ENCODE peak calls at places on chromosomes 16 and 17, in four cellular contexts. One of them, this sample, is unnamed. For H3K9me3, the result is how much of the 10 kb centered on the place peaks cover.

GRCh38 chr17:77443743-77444260 is 303.0 kb downstream of the SEC14L1 start:
- DNase-seq in prostate gland: no peak
- DNase-seq in CD8-positive, alpha-beta T cell: no peak
- DNase-seq in right lobe of liver: no peak
- DNase-seq in this sample: no peak

GRCh38 chr17:11948791-11949190 is 48.5 kb downstream of the ZNF18 start:
- DNase-seq in prostate gland: peak
- DNase-seq in CD8-positive, alpha-beta T cell: no peak
- DNase-seq in right lobe of liver: no peak
- DNase-seq in this sample: no peak

GRCh38 chr17:1737531-1738291 is 5.0 kb upstream of the SERPINF2 start:
- DNase-seq in prostate gland: no peak
- DNase-seq in CD8-positive, alpha-beta T cell: no peak
- DNase-seq in right lobe of liver: no peak
- DNase-seq in this sample: no peak

GRCh38 chr16:51245306-51245705 is 94.2 kb upstream of the SALL1 start:
- DNase-seq in prostate gland: no peak
- DNase-seq in CD8-positive, alpha-beta T cell: no peak
- DNase-seq in right lobe of liver: no peak
- DNase-seq in this sample: no peak

GRCh38 chr16:27109666-27110523 is 43.2 kb downstream of the C16orf82 start:
- DNase-seq in prostate gland: peak
- DNase-seq in CD8-positive, alpha-beta T cell: peak
- DNase-seq in right lobe of liver: peak
- DNase-seq in this sample: peak

GRCh38 chr17:31068291-31068690 is 26.5 kb upstream of the NF1 start:
- DNase-seq in prostate gland: no peak
- DNase-seq in CD8-positive, alpha-beta T cell: peak
- DNase-seq in right lobe of liver: peak
- DNase-seq in this sample: peak

GRCh38 chr17:3723556-3724372 is at the start of gene HASPIN:
- DNase-seq in prostate gland: peak
- DNase-seq in CD8-positive, alpha-beta T cell: peak
- DNase-seq in right lobe of liver: peak
- DNase-seq in this sample: peak

GRCh38 chr16:65012357-65012756 is 109.5 kb downstream of the CDH11 start:
- DNase-seq in prostate gland: no peak
- DNase-seq in CD8-positive, alpha-beta T cell: no peak
- DNase-seq in right lobe of liver: no peak
- DNase-seq in this sample: no peak

GRCh38 chr17:63626551-63627228 is 4.5 kb downstream of the MAP3K3 start:
- DNase-seq in prostate gland: no peak
- DNase-seq in CD8-positive, alpha-beta T cell: no peak
- DNase-seq in right lobe of liver: no peak
- DNase-seq in this sample: no peak

GRCh38 chr17:79231766-79232287 is 157.2 kb downstream of the ENGASE start:
- DNase-seq in prostate gland: no peak
- DNase-seq in CD8-positive, alpha-beta T cell: no peak
- DNase-seq in right lobe of liver: no peak
- DNase-seq in this sample: no peak

GRCh38 chr16:72976747-72977064 is 71.2 kb downstream of the ZFHX3 start:
- DNase-seq in prostate gland: no peak
- DNase-seq in CD8-positive, alpha-beta T cell: no peak
- DNase-seq in right lobe of liver: no peak
- DNase-seq in this sample: no peak

GRCh38 chr16:23803591-23804123 is 32.1 kb upstream of the PRKCB start:
- DNase-seq in prostate gland: peak
- DNase-seq in CD8-positive, alpha-beta T cell: peak
- DNase-seq in right lobe of liver: peak
- DNase-seq in this sample: peak

GRCh38 chr16:28580726-28581315 is 16.0 kb downstream of the SULT1A2 start:
- DNase-seq in prostate gland: no peak
- DNase-seq in CD8-positive, alpha-beta T cell: no peak
- DNase-seq in right lobe of liver: no peak
- DNase-seq in this sample: no peak

GRCh38 chr16:26175944-26176343 is 484.2 kb downstream of the HS3ST4 start:
- DNase-seq in prostate gland: no peak
- DNase-seq in CD8-positive, alpha-beta T cell: no peak
- DNase-seq in right lobe of liver: no peak
- DNase-seq in this sample: no peak

GRCh38 chr17:5097101-5097834 is 14.4 kb downstream of the ZNF232 start:
- DNase-seq in prostate gland: peak
- DNase-seq in CD8-positive, alpha-beta T cell: peak
- DNase-seq in right lobe of liver: peak
- DNase-seq in this sample: peak

GRCh38 chr17:5092139-5093010 is 14.1 kb downstream of the ZFP3 start:
- DNase-seq in prostate gland: no peak
- DNase-seq in CD8-positive, alpha-beta T cell: no peak
- DNase-seq in right lobe of liver: no peak
- DNase-seq in this sample: no peak
- H3K9me3 ChIP-seq in prostate gland: under half
- H3K9me3 ChIP-seq in CD8-positive, alpha-beta T cell: half or more
- H3K9me3 ChIP-seq in right lobe of liver: under half
- H3K9me3 ChIP-seq in this sample: half or more

DNA sequence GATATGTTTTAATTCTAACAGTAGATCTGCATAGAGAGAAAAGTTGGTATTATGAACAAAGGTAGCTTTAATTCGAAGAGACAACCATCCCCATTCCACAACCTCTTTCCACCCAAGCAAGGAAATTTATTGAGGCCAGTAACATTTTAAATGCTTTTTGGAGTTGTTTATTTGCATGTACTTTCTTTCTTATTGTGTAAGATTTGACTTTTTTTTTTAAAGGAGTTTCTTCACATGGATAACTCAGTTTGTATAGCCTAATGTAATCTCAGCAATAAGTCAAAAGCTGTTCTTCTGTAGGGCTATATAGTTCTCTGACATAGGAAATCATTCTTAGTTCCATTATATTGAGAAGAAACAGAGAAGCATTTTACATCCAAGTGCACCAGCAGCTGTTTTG is 163.3 kb downstream of the PRKCA start:
- DNase-seq in prostate gland: no peak
- DNase-seq in CD8-positive, alpha-beta T cell: no peak
- DNase-seq in right lobe of liver: no peak
- DNase-seq in this sample: no peak
- TF ChIP-seq CTCF in prostate gland: no peak
- TF ChIP-seq CTCF in CD8-positive, alpha-beta T cell: no peak
- TF ChIP-seq CTCF in right lobe of liver: no peak
- TF ChIP-seq CTCF in this sample: no peak

GRCh38 chr16:35449663-35450062 is 1990.3 kb downstream of the TP53TG3F start:
- DNase-seq in prostate gland: peak
- DNase-seq in CD8-positive, alpha-beta T cell: no peak
- DNase-seq in right lobe of liver: no peak
- DNase-seq in this sample: no peak
- H3K9me3 ChIP-seq in prostate gland: under half
- H3K9me3 ChIP-seq in CD8-positive, alpha-beta T cell: under half
- H3K9me3 ChIP-seq in right lobe of liver: under half
- H3K9me3 ChIP-seq in this sample: under half

DNA sequence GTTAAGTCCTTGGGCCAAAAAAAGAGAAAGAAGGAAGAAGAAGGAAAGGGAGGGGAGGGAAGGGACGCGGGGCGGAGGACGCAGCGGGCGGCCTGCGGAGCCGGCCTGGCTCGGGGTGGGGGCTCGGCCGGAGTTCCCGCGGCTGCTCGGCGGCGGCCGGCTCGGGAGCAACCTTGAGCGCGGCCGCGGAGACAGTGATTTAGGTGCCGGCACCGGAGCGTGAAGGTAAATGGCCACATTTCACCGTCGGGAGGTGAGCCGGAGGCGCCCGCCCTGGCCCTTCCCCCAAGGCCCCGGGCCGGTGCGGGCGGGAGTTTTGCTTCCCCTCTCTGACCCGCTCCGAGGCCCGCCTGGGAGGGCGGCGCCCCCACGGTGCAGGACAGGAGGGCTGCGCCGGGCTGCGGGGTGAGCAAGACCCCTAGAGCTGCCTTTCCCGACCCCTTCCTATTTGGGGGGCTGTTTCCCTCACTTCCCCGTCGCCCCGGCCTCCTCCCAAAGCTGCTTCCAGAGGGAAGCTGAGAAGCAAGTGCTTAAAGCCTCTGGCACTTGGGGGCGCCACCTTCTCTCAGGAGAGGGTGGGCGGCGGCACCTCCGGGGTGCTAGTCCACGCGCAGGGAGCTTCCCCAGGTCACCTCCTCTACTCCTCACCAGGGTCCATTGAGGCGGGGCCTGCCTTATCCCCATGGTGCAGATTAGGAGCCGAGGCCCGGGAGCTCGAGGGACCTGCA is 56.5 kb downstream of the MRM1 start:
- DNase-seq in prostate gland: no peak
- DNase-seq in CD8-positive, alpha-beta T cell: peak
- DNase-seq in right lobe of liver: no peak
- DNase-seq in this sample: no peak
- TF ChIP-seq CTCF in prostate gland: no peak
- TF ChIP-seq CTCF in CD8-positive, alpha-beta T cell: no peak
- TF ChIP-seq CTCF in right lobe of liver: no peak
- TF ChIP-seq CTCF in this sample: no peak

DNA sequence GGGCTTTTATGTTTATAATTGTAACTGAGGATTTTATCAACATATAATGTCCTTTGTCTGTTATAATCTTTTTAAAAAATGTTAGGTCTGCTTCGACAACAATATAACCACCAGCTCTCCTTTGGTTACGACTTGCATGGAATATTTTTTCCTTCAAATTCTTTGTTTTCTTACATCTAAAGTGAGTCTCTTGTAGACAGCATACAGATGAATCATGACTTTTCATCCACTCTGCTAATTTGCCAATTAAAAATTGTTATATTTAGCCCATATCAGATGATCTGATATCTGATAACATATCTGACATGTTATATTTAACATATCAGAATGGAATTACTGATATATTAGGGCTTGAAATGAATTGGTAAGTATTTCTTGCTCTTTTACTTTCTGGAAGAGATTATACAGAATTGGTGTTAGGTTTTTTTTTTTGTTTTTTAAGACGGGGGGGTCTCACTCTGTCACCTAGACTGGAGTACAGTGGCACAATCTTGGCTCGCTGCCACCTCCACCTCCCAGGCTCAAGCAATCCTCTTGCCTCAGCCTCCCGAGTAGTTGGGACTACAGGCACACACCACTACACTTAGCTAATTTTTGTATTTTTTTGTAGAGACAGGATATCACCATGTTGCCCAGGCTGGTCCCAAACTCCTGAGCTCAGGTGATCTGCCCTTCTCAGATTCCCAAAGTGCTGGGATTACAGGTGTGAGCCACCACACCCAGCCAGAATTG is 27.5 kb downstream of the TBX21 start:
- DNase-seq in prostate gland: no peak
- DNase-seq in CD8-positive, alpha-beta T cell: no peak
- DNase-seq in right lobe of liver: no peak
- DNase-seq in this sample: no peak
- H3K9me3 ChIP-seq in prostate gland: under half
- H3K9me3 ChIP-seq in CD8-positive, alpha-beta T cell: under half
- H3K9me3 ChIP-seq in right lobe of liver: under half
- H3K9me3 ChIP-seq in this sample: under half

GRCh38 chr17:309361-309888 is 43.2 kb downstream of the RPH3AL start:
- DNase-seq in prostate gland: no peak
- DNase-seq in CD8-positive, alpha-beta T cell: no peak
- DNase-seq in right lobe of liver: peak
- DNase-seq in this sample: no peak
- TF ChIP-seq CTCF in prostate gland: no peak
- TF ChIP-seq CTCF in CD8-positive, alpha-beta T cell: peak
- TF ChIP-seq CTCF in right lobe of liver: peak
- TF ChIP-seq CTCF in this sample: no peak